ENCODE peak calls at places on chromosomes 11 and 22, in four cellular contexts. One of them, this sample, is unnamed.

GRCh38 chr11:13861411-13861810 is 101.1 kb upstream of the SPON1 start:
- DNase-seq in dorsolateral prefrontal cortex: no peak
- DNase-seq in heart right ventricle: no peak
- DNase-seq in adrenal gland: no peak
- DNase-seq in this sample: no peak

GRCh38 chr11:124970925-124971324 is 16.9 kb downstream of the CCDC15 start:
- DNase-seq in dorsolateral prefrontal cortex: no peak
- DNase-seq in heart right ventricle: no peak
- DNase-seq in adrenal gland: no peak
- DNase-seq in this sample: no peak

GRCh38 chr11:129700701-129701100 is 114.9 kb upstream of the TMEM45B start:
- DNase-seq in dorsolateral prefrontal cortex: no peak
- DNase-seq in heart right ventricle: no peak
- DNase-seq in adrenal gland: no peak
- DNase-seq in this sample: no peak

GRCh38 chr11:118060081-118060661 is 16.7 kb upstream of the TMPRSS4 start:
- DNase-seq in adrenal gland: no peak
- DNase-seq in heart right ventricle: no peak
- DNase-seq in dorsolateral prefrontal cortex: no peak
- DNase-seq in this sample: no peak

GRCh38 chr22:46652930-46653331 is 32.7 kb downstream of the GRAMD4 start:
- DNase-seq in dorsolateral prefrontal cortex: no peak
- DNase-seq in adrenal gland: no peak
- DNase-seq in heart right ventricle: peak; percentile 43
- DNase-seq in this sample: peak; percentile 63

GRCh38 chr11:130465259-130465658 is 16.8 kb downstream of the ADAMTS15 start:
- DNase-seq in adrenal gland: no peak
- DNase-seq in dorsolateral prefrontal cortex: no peak
- DNase-seq in heart right ventricle: no peak
- DNase-seq in this sample: no peak

GRCh38 chr11:5367461-5368074 is 16.0 kb upstream of the OR51M1 start:
- DNase-seq in heart right ventricle: peak; percentile 12
- DNase-seq in adrenal gland: no peak
- DNase-seq in dorsolateral prefrontal cortex: no peak
- DNase-seq in this sample: no peak

GRCh38 chr11:282630-283360 is 4.6 kb downstream of the NLRP6 start:
- DNase-seq in heart right ventricle: peak; percentile 0
- DNase-seq in dorsolateral prefrontal cortex: no peak
- DNase-seq in adrenal gland: no peak
- DNase-seq in this sample: no peak

GRCh38 chr11:33891714-33892327 is at the start of gene LMO2:
- DNase-seq in dorsolateral prefrontal cortex: peak; percentile 42
- DNase-seq in heart right ventricle: no peak
- DNase-seq in adrenal gland: no peak
- DNase-seq in this sample: no peak

GRCh38 chr11:68216171-68216938 is 3.3 kb upstream of the KMT5B start:
- DNase-seq in heart right ventricle: peak; percentile 37
- DNase-seq in dorsolateral prefrontal cortex: no peak
- DNase-seq in adrenal gland: no peak
- DNase-seq in this sample: no peak

GRCh38 chr22:22060200-22061084 is 77.9 kb upstream of the TOP3B start:
- DNase-seq in adrenal gland: peak; percentile 38
- DNase-seq in heart right ventricle: peak; percentile 27
- DNase-seq in dorsolateral prefrontal cortex: peak; percentile 64
- DNase-seq in this sample: peak; percentile 77

GRCh38 chr11:108965602-108966001 is 300.7 kb downstream of the DDX10 start:
- DNase-seq in heart right ventricle: no peak
- DNase-seq in adrenal gland: no peak
- DNase-seq in dorsolateral prefrontal cortex: no peak
- DNase-seq in this sample: no peak

GRCh38 chr11:99865951-99866350 is 821.1 kb upstream of the ARHGAP42 start:
- DNase-seq in adrenal gland: no peak
- DNase-seq in heart right ventricle: no peak
- DNase-seq in dorsolateral prefrontal cortex: no peak
- DNase-seq in this sample: no peak

GRCh38 chr11:1761110-1761856 is 2.4 kb downstream of the CTSD start:
- DNase-seq in dorsolateral prefrontal cortex: no peak
- DNase-seq in adrenal gland: no peak
- DNase-seq in heart right ventricle: no peak
- DNase-seq in this sample: peak; percentile 36

GRCh38 chr11:86149813-86150212 is 80.9 kb upstream of the PICALM start:
- DNase-seq in dorsolateral prefrontal cortex: no peak
- DNase-seq in heart right ventricle: no peak
- DNase-seq in adrenal gland: no peak
- DNase-seq in this sample: no peak

GRCh38 chr11:130891326-130891725 is 25.0 kb downstream of the SNX19 start:
- DNase-seq in adrenal gland: no peak
- DNase-seq in dorsolateral prefrontal cortex: no peak
- DNase-seq in heart right ventricle: no peak
- DNase-seq in this sample: no peak

GRCh38 chr11:93740031-93740801 is 1.1 kb downstream of the TAF1D start:
- DNase-seq in adrenal gland: no peak
- DNase-seq in heart right ventricle: no peak
- DNase-seq in dorsolateral prefrontal cortex: no peak
- DNase-seq in this sample: no peak

GRCh38 chr22:21693333-21693998 is 27.7 kb downstream of the PPIL2 start:
- DNase-seq in dorsolateral prefrontal cortex: no peak
- DNase-seq in heart right ventricle: no peak
- DNase-seq in adrenal gland: no peak
- DNase-seq in this sample: peak; percentile 36

GRCh38 chr11:11602011-11602410 is 19.8 kb downstream of the GALNT18 start:
- DNase-seq in heart right ventricle: no peak
- DNase-seq in adrenal gland: no peak
- DNase-seq in dorsolateral prefrontal cortex: no peak
- DNase-seq in this sample: no peak

GRCh38 chr11:68051191-68052136 is 12.6 kb downstream of the TCIRG1 start:
- DNase-seq in dorsolateral prefrontal cortex: no peak
- DNase-seq in adrenal gland: peak; percentile 32
- DNase-seq in heart right ventricle: no peak
- DNase-seq in this sample: peak; percentile 52

GRCh38 chr11:62127941-62128770 is 4.3 kb downstream of the INCENP start:
- DNase-seq in heart right ventricle: no peak
- DNase-seq in adrenal gland: no peak
- DNase-seq in dorsolateral prefrontal cortex: no peak
- DNase-seq in this sample: no peak

GRCh38 chr11:127105578-127105977 is 105.0 kb upstream of the KIRREL3 start:
- DNase-seq in adrenal gland: no peak
- DNase-seq in heart right ventricle: no peak
- DNase-seq in dorsolateral prefrontal cortex: no peak
- DNase-seq in this sample: no peak

GRCh38 chr11:92827132-92827531 is 142.3 kb upstream of the MTNR1B start:
- DNase-seq in dorsolateral prefrontal cortex: no peak
- DNase-seq in adrenal gland: no peak
- DNase-seq in heart right ventricle: no peak
- DNase-seq in this sample: no peak

GRCh38 chr11:121446752-121447156 is 5.4 kb upstream of the SORL1 start:
- DNase-seq in heart right ventricle: no peak
- DNase-seq in adrenal gland: no peak
- DNase-seq in dorsolateral prefrontal cortex: no peak
- DNase-seq in this sample: no peak

GRCh38 chr22:48734359-48734758 is 1093.3 kb downstream of the BRD1 start:
- DNase-seq in dorsolateral prefrontal cortex: no peak
- DNase-seq in heart right ventricle: no peak
- DNase-seq in adrenal gland: no peak
- DNase-seq in this sample: peak; percentile 10

GRCh38 chr11:117256573-117256972 is 24.1 kb downstream of the RNF214 start:
- DNase-seq in heart right ventricle: no peak
- DNase-seq in dorsolateral prefrontal cortex: no peak
- DNase-seq in adrenal gland: no peak
- DNase-seq in this sample: no peak

GRCh38 chr11:83566948-83567347 is 280.8 kb upstream of the CCDC90B start:
- DNase-seq in heart right ventricle: no peak
- DNase-seq in dorsolateral prefrontal cortex: no peak
- DNase-seq in adrenal gland: no peak
- DNase-seq in this sample: no peak

GRCh38 chr11:131462622-131463021 is 92.2 kb downstream of the NTM start:
- DNase-seq in dorsolateral prefrontal cortex: no peak
- DNase-seq in heart right ventricle: no peak
- DNase-seq in adrenal gland: no peak
- DNase-seq in this sample: no peak

GRCh38 chr22:22362939-22363338 is 118.4 kb downstream of the VPREB1 start:
- DNase-seq in heart right ventricle: no peak
- DNase-seq in adrenal gland: no peak
- DNase-seq in dorsolateral prefrontal cortex: no peak
- DNase-seq in this sample: no peak

GRCh38 chr22:36155702-36156101 is 4.9 kb downstream of the APOL3 start:
- DNase-seq in dorsolateral prefrontal cortex: no peak
- DNase-seq in heart right ventricle: peak; percentile 83
- DNase-seq in adrenal gland: peak; percentile 64
- DNase-seq in this sample: peak; percentile 82

GRCh38 chr11:75826463-75827220 is 11.6 kb downstream of the UVRAG start:
- DNase-seq in heart right ventricle: peak; percentile 29
- DNase-seq in dorsolateral prefrontal cortex: no peak
- DNase-seq in adrenal gland: no peak
- DNase-seq in this sample: no peak

GRCh38 chr11:49995559-49995958 is 13.2 kb upstream of the OR4C12 start:
- DNase-seq in heart right ventricle: peak; percentile 44
- DNase-seq in dorsolateral prefrontal cortex: peak; percentile 48
- DNase-seq in adrenal gland: peak; percentile 64
- DNase-seq in this sample: no peak

GRCh38 chr11:92739020-92739419 is 230.4 kb upstream of the MTNR1B start:
- DNase-seq in heart right ventricle: no peak
- DNase-seq in dorsolateral prefrontal cortex: no peak
- DNase-seq in adrenal gland: peak; percentile 40
- DNase-seq in this sample: no peak

GRCh38 chr11:1119282-1120146 is 38.2 kb upstream of the MUC5AC start:
- DNase-seq in dorsolateral prefrontal cortex: no peak
- DNase-seq in adrenal gland: peak; percentile 1
- DNase-seq in heart right ventricle: no peak
- DNase-seq in this sample: peak; percentile 8

GRCh38 chr11:7573558-7574296 is 59.9 kb downstream of the PPFIBP2 start:
- DNase-seq in dorsolateral prefrontal cortex: no peak
- DNase-seq in adrenal gland: no peak
- DNase-seq in heart right ventricle: no peak
- DNase-seq in this sample: no peak
- H3K27ac ChIP-seq in dorsolateral prefrontal cortex: peak overlapping the region; percentile 96
- H3K27ac ChIP-seq in adrenal gland: no peak overlapping the region
- H3K27ac ChIP-seq in heart right ventricle: peak overlapping the region; percentile 18
- H3K27ac ChIP-seq in this sample: no peak overlapping the region

DNA sequence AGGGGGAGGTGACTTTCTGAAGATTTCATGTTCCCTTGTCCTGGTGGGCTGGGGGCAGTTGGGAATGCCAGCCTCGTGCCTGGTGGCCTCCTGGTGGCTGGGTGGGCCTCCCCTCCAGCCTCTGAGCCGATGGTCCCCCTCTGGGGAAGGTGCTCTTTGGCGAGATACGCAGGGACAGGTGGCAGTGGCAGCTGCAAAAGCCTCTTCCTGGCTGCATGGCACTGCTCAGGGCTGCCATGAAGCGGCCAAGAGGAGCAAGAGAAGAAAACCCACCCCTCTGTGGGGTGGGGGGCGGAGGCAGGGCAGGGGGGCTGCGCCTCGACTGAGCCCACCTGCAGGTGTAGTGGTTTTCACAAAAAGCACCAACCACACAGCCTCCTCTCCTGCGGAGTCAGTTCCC is 61.8 kb upstream of the PHF21B start:
- DNase-seq in dorsolateral prefrontal cortex: no peak
- DNase-seq in heart right ventricle: no peak
- DNase-seq in adrenal gland: no peak
- DNase-seq in this sample: no peak
- H3K27ac ChIP-seq in dorsolateral prefrontal cortex: no peak overlapping the region
- H3K27ac ChIP-seq in heart right ventricle: no peak overlapping the region
- H3K27ac ChIP-seq in adrenal gland: no peak overlapping the region
- H3K27ac ChIP-seq in this sample: no peak overlapping the region

DNA sequence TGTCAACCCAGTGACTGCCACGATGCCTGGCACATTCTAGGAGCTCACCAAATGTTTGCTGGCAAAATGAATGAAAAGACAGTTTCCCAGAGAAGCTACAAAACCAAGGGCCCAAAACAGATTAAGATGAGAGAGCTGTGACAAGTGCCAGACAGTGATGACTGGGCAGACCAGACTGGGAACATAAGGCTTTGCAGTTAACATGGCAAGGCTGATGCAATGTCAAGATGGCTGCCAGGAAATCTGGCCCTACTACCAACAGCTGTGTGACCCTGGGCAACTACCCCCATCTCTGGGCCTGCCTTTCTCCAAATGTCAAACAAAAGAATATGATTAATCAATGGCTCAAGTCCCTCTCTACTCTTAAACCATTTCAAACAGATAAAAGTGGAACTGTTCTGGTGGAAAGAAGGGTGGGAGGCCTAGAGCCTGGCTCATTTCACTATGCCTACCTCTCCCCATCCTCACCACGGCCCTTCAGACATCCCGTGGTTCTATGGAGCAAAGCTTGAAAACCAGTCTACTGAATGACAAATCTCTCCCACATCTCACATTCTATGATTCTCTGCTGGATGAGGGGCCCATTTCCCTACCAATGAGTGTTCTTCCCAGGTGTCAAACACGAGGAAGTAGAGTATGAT is 12.8 kb downstream of the AP1B1 start:
- DNase-seq in heart right ventricle: no peak
- DNase-seq in adrenal gland: no peak
- DNase-seq in dorsolateral prefrontal cortex: no peak
- DNase-seq in this sample: no peak
- H3K27ac ChIP-seq in heart right ventricle: no peak overlapping the region
- H3K27ac ChIP-seq in adrenal gland: no peak overlapping the region
- H3K27ac ChIP-seq in dorsolateral prefrontal cortex: no peak overlapping the region
- H3K27ac ChIP-seq in this sample: no peak overlapping the region

DNA sequence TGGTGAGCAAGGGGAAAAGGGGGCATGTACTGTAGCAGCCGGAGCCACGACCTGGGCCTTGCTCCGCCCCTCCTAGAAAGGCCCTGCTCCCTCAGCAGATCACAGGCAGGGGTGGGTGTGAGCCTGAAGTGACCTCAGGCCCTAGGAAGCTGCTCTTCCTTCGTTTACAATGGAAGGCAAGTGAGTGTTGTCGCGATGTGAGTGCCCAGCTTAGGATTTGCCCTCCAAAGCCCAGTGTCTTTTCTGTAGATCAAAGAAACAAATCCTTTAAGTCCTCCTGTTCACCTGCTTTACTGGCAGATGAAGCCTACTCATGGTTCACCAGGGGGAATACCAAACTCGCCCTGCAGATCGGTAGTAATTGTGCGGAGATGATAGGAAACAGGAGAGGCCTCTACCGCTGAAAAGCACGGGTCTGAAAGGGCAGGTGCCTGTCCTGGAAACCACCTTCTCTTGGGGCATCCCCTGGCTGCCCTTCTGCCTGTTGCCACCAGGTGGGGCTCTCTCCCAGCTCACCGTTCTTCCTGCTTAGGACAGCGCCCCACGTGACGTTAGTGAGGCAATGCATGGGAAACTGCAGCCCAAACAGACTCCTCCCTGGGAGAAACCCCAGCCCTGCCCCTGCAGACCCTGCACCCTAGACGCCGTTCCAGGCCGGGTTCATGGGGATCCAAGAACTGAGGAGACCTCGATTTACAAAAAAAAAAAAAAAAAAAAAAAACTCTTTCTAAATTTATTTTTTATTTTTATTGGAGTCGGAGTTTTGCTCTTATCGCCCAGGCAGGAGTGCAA is 45.9 kb upstream of the RAB1B start:
- DNase-seq in adrenal gland: peak; percentile 93
- DNase-seq in dorsolateral prefrontal cortex: peak; percentile 86
- DNase-seq in heart right ventricle: peak; percentile 88
- DNase-seq in this sample: peak; percentile 88
- H3K27ac ChIP-seq in adrenal gland: no peak overlapping the region
- H3K27ac ChIP-seq in dorsolateral prefrontal cortex: no peak overlapping the region
- H3K27ac ChIP-seq in heart right ventricle: no peak overlapping the region
- H3K27ac ChIP-seq in this sample: no peak overlapping the region